ENCODE peak calls at places on chromosomes 11 and 22, in nine cellular contexts. One of them, this sample, is unnamed.

GRCh38 chr11:126646701-126647209 is 291.3 kb downstream of the ST3GAL4 start:
- DNase-seq in IMR-90: peak; percentile 44
- DNase-seq in neural progenitor cell: no peak
- DNase-seq in thoracic aorta: no peak
- DNase-seq in esophagus squamous epithelium: no peak
- DNase-seq in CD8-positive, alpha-beta T cell: no peak
- DNase-seq in uterus: no peak
- DNase-seq in H1: no peak
- DNase-seq in testis: no peak
- DNase-seq in this sample: no peak

GRCh38 chr11:60206616-60207015 is 23.7 kb upstream of the MS4A6A start:
- DNase-seq in IMR-90: no peak
- DNase-seq in neural progenitor cell: no peak
- DNase-seq in thoracic aorta: no peak
- DNase-seq in esophagus squamous epithelium: no peak
- DNase-seq in CD8-positive, alpha-beta T cell: no peak
- DNase-seq in uterus: no peak
- DNase-seq in H1: no peak
- DNase-seq in testis: no peak
- DNase-seq in this sample: no peak

GRCh38 chr11:70128435-70128906 is 50.4 kb downstream of the ANO1 start:
- DNase-seq in IMR-90: no peak
- DNase-seq in neural progenitor cell: no peak
- DNase-seq in thoracic aorta: peak; percentile 39
- DNase-seq in esophagus squamous epithelium: no peak
- DNase-seq in CD8-positive, alpha-beta T cell: no peak
- DNase-seq in uterus: no peak
- DNase-seq in H1: peak; percentile 21
- DNase-seq in testis: no peak
- DNase-seq in this sample: peak; percentile 42

GRCh38 chr11:12017865-12018453 is 9.5 kb upstream of the DKK3 start:
- DNase-seq in IMR-90: peak; percentile 44
- DNase-seq in neural progenitor cell: no peak
- DNase-seq in thoracic aorta: no peak
- DNase-seq in esophagus squamous epithelium: no peak
- DNase-seq in CD8-positive, alpha-beta T cell: no peak
- DNase-seq in uterus: peak; percentile 27
- DNase-seq in H1: no peak
- DNase-seq in testis: peak; percentile 69
- DNase-seq in this sample: no peak

GRCh38 chr22:49752598-49753091 is 75.0 kb downstream of the BRD1 start:
- DNase-seq in IMR-90: no peak
- DNase-seq in neural progenitor cell: no peak
- DNase-seq in thoracic aorta: no peak
- DNase-seq in esophagus squamous epithelium: no peak
- DNase-seq in CD8-positive, alpha-beta T cell: no peak
- DNase-seq in uterus: no peak
- DNase-seq in H1: no peak
- DNase-seq in testis: no peak
- DNase-seq in this sample: no peak

GRCh38 chr11:17814546-17814945 is 80.0 kb downstream of the KCNC1 start:
- DNase-seq in IMR-90: no peak
- DNase-seq in neural progenitor cell: no peak
- DNase-seq in thoracic aorta: no peak
- DNase-seq in esophagus squamous epithelium: no peak
- DNase-seq in CD8-positive, alpha-beta T cell: no peak
- DNase-seq in uterus: no peak
- DNase-seq in H1: no peak
- DNase-seq in testis: no peak
- DNase-seq in this sample: no peak

GRCh38 chr11:109547356-109548027 is 125.5 kb downstream of the C11orf87 start:
- DNase-seq in IMR-90: peak; percentile 56
- DNase-seq in neural progenitor cell: no peak
- DNase-seq in thoracic aorta: no peak
- DNase-seq in esophagus squamous epithelium: no peak
- DNase-seq in CD8-positive, alpha-beta T cell: no peak
- DNase-seq in uterus: no peak
- DNase-seq in H1: no peak
- DNase-seq in testis: no peak
- DNase-seq in this sample: no peak

GRCh38 chr11:80103149-80103859 is 662.5 kb upstream of the TENM4 start:
- DNase-seq in IMR-90: peak; percentile 97
- DNase-seq in neural progenitor cell: no peak
- DNase-seq in thoracic aorta: no peak
- DNase-seq in esophagus squamous epithelium: no peak
- DNase-seq in CD8-positive, alpha-beta T cell: no peak
- DNase-seq in uterus: no peak
- DNase-seq in H1: no peak
- DNase-seq in testis: no peak
- DNase-seq in this sample: no peak

GRCh38 chr11:110362916-110363574 is 66.6 kb upstream of the RDX start:
- DNase-seq in IMR-90: no peak
- DNase-seq in neural progenitor cell: peak; percentile 81
- DNase-seq in thoracic aorta: no peak
- DNase-seq in esophagus squamous epithelium: no peak
- DNase-seq in CD8-positive, alpha-beta T cell: no peak
- DNase-seq in uterus: no peak
- DNase-seq in H1: no peak
- DNase-seq in testis: no peak
- DNase-seq in this sample: peak; percentile 73

GRCh38 chr11:111845256-111846028 is 25.9 kb downstream of the ALG9 start:
- DNase-seq in IMR-90: no peak
- DNase-seq in neural progenitor cell: no peak
- DNase-seq in thoracic aorta: no peak
- DNase-seq in esophagus squamous epithelium: no peak
- DNase-seq in CD8-positive, alpha-beta T cell: no peak
- DNase-seq in uterus: no peak
- DNase-seq in H1: no peak
- DNase-seq in testis: no peak
- DNase-seq in this sample: no peak

GRCh38 chr11:75028321-75029097 is 39.8 kb downstream of the NEU3 start:
- DNase-seq in IMR-90: no peak
- DNase-seq in neural progenitor cell: no peak
- DNase-seq in thoracic aorta: no peak
- DNase-seq in esophagus squamous epithelium: no peak
- DNase-seq in CD8-positive, alpha-beta T cell: no peak
- DNase-seq in uterus: no peak
- DNase-seq in H1: no peak
- DNase-seq in testis: no peak
- DNase-seq in this sample: no peak

GRCh38 chr22:33006220-33006954 is 51.8 kb downstream of the SYN3 start:
- DNase-seq in IMR-90: no peak
- DNase-seq in neural progenitor cell: no peak
- DNase-seq in thoracic aorta: no peak
- DNase-seq in esophagus squamous epithelium: no peak
- DNase-seq in CD8-positive, alpha-beta T cell: no peak
- DNase-seq in uterus: no peak
- DNase-seq in H1: no peak
- DNase-seq in testis: no peak
- DNase-seq in this sample: no peak

GRCh38 chr11:94897330-94897768 is 76.0 kb downstream of the CWC15 start:
- DNase-seq in IMR-90: peak; percentile 45
- DNase-seq in neural progenitor cell: peak; percentile 56
- DNase-seq in thoracic aorta: no peak
- DNase-seq in esophagus squamous epithelium: no peak
- DNase-seq in CD8-positive, alpha-beta T cell: no peak
- DNase-seq in uterus: peak; percentile 67
- DNase-seq in H1: no peak
- DNase-seq in testis: peak; percentile 79
- DNase-seq in this sample: no peak

GRCh38 chr11:118343981-118344521 is at the start of gene CD3G:
- DNase-seq in IMR-90: no peak
- DNase-seq in neural progenitor cell: no peak
- DNase-seq in thoracic aorta: no peak
- DNase-seq in esophagus squamous epithelium: no peak
- DNase-seq in CD8-positive, alpha-beta T cell: peak; percentile 87
- DNase-seq in uterus: no peak
- DNase-seq in H1: no peak
- DNase-seq in testis: no peak
- DNase-seq in this sample: no peak

GRCh38 chr11:71198141-71198822 is 54.1 kb downstream of the SHANK2 start:
- DNase-seq in IMR-90: no peak
- DNase-seq in neural progenitor cell: no peak
- DNase-seq in thoracic aorta: no peak
- DNase-seq in esophagus squamous epithelium: no peak
- DNase-seq in CD8-positive, alpha-beta T cell: no peak
- DNase-seq in uterus: no peak
- DNase-seq in H1: no peak
- DNase-seq in testis: no peak
- DNase-seq in this sample: no peak

DNA sequence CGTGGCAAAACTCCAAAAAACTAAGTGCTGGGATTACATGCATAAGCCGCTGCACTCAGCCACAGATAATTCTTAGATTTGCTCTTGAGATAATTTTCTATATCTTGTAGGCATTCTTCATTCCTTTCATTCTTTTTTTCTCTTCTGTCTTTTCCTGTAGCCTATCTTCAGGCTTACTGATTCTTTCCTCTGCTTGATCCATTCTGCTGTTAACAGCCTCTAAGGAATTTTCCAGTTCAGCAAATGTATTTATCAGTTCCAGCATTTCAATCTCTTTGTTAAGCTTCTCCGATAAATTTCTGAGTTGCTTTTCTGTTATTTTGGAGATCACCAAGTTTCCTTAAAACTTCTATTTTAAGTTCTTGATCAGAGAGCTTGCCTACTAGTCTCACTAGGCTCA is 46.7 kb downstream of the SMC1B start:
- DNase-seq in IMR-90: no peak
- DNase-seq in neural progenitor cell: no peak
- DNase-seq in thoracic aorta: no peak
- DNase-seq in esophagus squamous epithelium: no peak
- DNase-seq in CD8-positive, alpha-beta T cell: no peak
- DNase-seq in uterus: no peak
- DNase-seq in H1: no peak
- DNase-seq in testis: no peak
- DNase-seq in this sample: no peak
- H3K36me3 ChIP-seq in IMR-90: no peaks in the 10 kb centered on the region
- H3K36me3 ChIP-seq in neural progenitor cell: no peaks in the 10 kb centered on the region
- H3K36me3 ChIP-seq in thoracic aorta: no peaks in the 10 kb centered on the region
- H3K36me3 ChIP-seq in esophagus squamous epithelium: no peaks in the 10 kb centered on the region
- H3K36me3 ChIP-seq in CD8-positive, alpha-beta T cell: no peaks in the 10 kb centered on the region
- H3K36me3 ChIP-seq in uterus: no peaks in the 10 kb centered on the region
- H3K36me3 ChIP-seq in H1: no peaks in the 10 kb centered on the region
- H3K36me3 ChIP-seq in testis: no peaks in the 10 kb centered on the region
- H3K36me3 ChIP-seq in this sample: no peaks in the 10 kb centered on the region

DNA sequence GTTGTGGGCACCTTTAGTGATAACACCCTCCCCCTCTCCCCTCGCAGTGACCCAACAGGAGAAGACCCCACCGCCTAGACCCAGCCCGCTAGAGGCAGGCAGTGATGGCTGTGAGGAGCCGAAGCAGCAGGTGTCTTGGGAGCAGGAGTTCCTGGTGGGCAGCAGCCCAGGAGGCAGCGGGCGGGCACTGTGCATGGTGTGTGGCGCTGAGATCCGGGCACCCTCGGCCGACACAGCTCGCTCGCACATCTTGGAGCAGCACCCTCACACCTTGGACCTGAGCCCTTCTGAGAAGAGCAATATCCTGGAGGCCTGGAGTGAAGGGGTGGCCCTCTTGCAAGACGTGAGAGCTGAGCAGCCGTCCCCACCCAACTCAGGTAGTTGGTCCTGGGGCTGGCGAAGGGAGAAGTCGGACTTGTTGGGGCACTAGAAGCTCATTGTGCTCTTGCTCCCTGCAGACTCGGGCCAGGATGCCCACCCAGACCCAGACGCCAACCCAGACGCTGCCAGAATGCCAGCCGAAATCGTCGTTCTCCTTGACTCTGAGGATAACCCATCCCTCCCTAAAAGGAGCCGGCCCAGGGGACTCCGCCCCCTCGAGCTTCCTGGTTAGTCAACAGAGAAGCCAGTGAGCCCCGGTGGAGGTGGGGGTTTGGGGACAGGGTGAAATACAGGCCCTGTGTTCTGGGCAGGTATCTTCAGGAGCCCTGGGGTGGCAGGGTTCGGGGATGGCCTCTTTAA is 4.7 kb downstream of the SPINDOC start:
- DNase-seq in IMR-90: no peak
- DNase-seq in neural progenitor cell: no peak
- DNase-seq in thoracic aorta: no peak
- DNase-seq in esophagus squamous epithelium: no peak
- DNase-seq in CD8-positive, alpha-beta T cell: no peak
- DNase-seq in uterus: no peak
- DNase-seq in H1: no peak
- DNase-seq in testis: no peak
- DNase-seq in this sample: no peak
- H3K36me3 ChIP-seq in IMR-90: peaks cover 59% of the 10 kb centered on the region
- H3K36me3 ChIP-seq in neural progenitor cell: peaks cover 3% of the 10 kb centered on the region
- H3K36me3 ChIP-seq in thoracic aorta: peaks cover 46% of the 10 kb centered on the region
- H3K36me3 ChIP-seq in esophagus squamous epithelium: peaks cover 39% of the 10 kb centered on the region
- H3K36me3 ChIP-seq in CD8-positive, alpha-beta T cell: no peaks in the 10 kb centered on the region
- H3K36me3 ChIP-seq in uterus: no peaks in the 10 kb centered on the region
- H3K36me3 ChIP-seq in H1: peaks cover 66% of the 10 kb centered on the region
- H3K36me3 ChIP-seq in testis: no peaks in the 10 kb centered on the region
- H3K36me3 ChIP-seq in this sample: peaks cover 93% of the 10 kb centered on the region

DNA sequence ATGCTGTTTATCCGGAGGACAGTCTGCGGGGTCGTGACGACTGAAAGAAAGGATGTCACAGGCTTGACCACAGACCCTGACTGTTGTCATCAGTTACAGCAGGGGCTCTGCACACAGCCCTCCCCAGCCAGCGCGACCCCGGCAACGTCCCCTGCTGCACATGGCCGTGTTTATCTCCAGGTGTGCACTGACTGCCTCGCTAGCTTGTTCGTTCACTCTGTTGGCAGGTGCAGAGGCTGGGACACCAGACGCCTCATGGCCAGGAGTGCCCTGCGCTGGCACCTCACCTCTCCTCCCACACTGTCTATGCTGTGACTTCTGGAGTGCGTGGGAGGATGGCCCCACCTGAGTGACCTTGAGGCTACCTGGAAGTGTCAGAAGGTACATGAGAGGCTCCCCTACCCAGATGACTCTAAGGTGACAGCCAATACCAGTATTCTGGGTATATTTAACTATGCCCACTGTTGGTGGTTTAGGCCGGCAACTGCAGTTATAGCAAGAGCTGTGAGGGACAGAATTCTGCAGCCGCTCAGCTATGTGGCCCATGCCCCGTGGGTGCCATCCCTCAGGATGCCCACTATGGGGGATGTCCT is 12.2 kb downstream of the MRPL21 start:
- DNase-seq in IMR-90: no peak
- DNase-seq in neural progenitor cell: no peak
- DNase-seq in thoracic aorta: no peak
- DNase-seq in esophagus squamous epithelium: no peak
- DNase-seq in CD8-positive, alpha-beta T cell: no peak
- DNase-seq in uterus: no peak
- DNase-seq in H1: no peak
- DNase-seq in testis: no peak
- DNase-seq in this sample: peak; percentile 47
- H3K36me3 ChIP-seq in IMR-90: peaks cover 32% of the 10 kb centered on the region
- H3K36me3 ChIP-seq in neural progenitor cell: no peaks in the 10 kb centered on the region
- H3K36me3 ChIP-seq in thoracic aorta: peaks cover 42% of the 10 kb centered on the region
- H3K36me3 ChIP-seq in esophagus squamous epithelium: peaks cover 27% of the 10 kb centered on the region
- H3K36me3 ChIP-seq in CD8-positive, alpha-beta T cell: peaks cover 28% of the 10 kb centered on the region
- H3K36me3 ChIP-seq in uterus: no peaks in the 10 kb centered on the region
- H3K36me3 ChIP-seq in H1: peaks cover 47% of the 10 kb centered on the region
- H3K36me3 ChIP-seq in testis: no peaks in the 10 kb centered on the region
- H3K36me3 ChIP-seq in this sample: peaks cover 60% of the 10 kb centered on the region

DNA sequence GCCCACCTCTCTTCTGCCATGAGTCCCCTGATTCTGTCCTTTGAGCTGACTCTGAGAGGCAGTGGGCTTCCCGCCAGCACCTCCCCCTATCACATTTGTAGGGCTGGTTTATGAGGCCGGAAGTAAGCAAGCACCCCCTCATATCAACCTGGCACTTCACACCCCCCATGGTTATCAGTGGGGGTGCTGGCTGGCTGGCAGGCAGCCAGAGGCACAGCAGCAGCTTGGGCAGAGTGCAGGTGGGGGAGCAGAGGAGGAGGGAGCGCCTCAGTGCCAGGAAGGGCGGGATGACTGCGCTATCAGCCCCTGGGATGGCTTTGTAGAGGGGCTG is 22.9 kb upstream of the CHRM4 start:
- DNase-seq in IMR-90: no peak
- DNase-seq in neural progenitor cell: no peak
- DNase-seq in thoracic aorta: no peak
- DNase-seq in esophagus squamous epithelium: no peak
- DNase-seq in CD8-positive, alpha-beta T cell: peak; percentile 64
- DNase-seq in uterus: no peak
- DNase-seq in H1: no peak
- DNase-seq in testis: no peak
- DNase-seq in this sample: no peak
- H3K36me3 ChIP-seq in IMR-90: peaks cover 28% of the 10 kb centered on the region
- H3K36me3 ChIP-seq in neural progenitor cell: no peaks in the 10 kb centered on the region
- H3K36me3 ChIP-seq in thoracic aorta: peaks cover 54% of the 10 kb centered on the region
- H3K36me3 ChIP-seq in esophagus squamous epithelium: peaks cover 22% of the 10 kb centered on the region
- H3K36me3 ChIP-seq in CD8-positive, alpha-beta T cell: peaks cover 21% of the 10 kb centered on the region
- H3K36me3 ChIP-seq in uterus: no peaks in the 10 kb centered on the region
- H3K36me3 ChIP-seq in H1: no peaks in the 10 kb centered on the region
- H3K36me3 ChIP-seq in testis: no peaks in the 10 kb centered on the region
- H3K36me3 ChIP-seq in this sample: peaks cover 25% of the 10 kb centered on the region

This sample was measured in SJSA1.